ENCODE peak calls at places on chromosome 5, in nine cellular contexts. K, Z, J, F, O, P, S, D and Q are unnamed samples.

GRCh38 chr5:11595045-11595444 is 309.2 kb downstream of the CTNND2 start:
- DNase-seq in K (no peak), Z (no peak), J (peak), F (no peak), O (no peak), P (no peak), S (no peak), D (no peak), Q (no peak)

GRCh38 chr5:137289856-137290255 is 209.3 kb downstream of the SPOCK1 start:
- DNase-seq in K (no peak), Z (no peak), J (no peak), F (no peak), O (no peak), P (no peak), S (no peak), D (no peak), Q (no peak)

GRCh38 chr5:42614509-42614908 is 142.1 kb upstream of the CCDC152 start:
- DNase-seq in K (no peak), Z (no peak), J (no peak), F (no peak), O (no peak), P (no peak), S (peak), D (no peak), Q (no peak)

GRCh38 chr5:68898961-68899471 is 194.8 kb upstream of the SLC30A5 start:
- DNase-seq in K (no peak), Z (no peak), J (peak), F (no peak), O (peak), P (no peak), S (peak), D (peak), Q (no peak)

GRCh38 chr5:6576861-6577501 is 55.9 kb downstream of the NSUN2 start:
- DNase-seq in K (no peak), Z (no peak), J (no peak), F (peak), O (peak), P (no peak), S (peak), D (peak), Q (peak)

GRCh38 chr5:61329729-61330128 is 2.3 kb upstream of the ZSWIM6 start:
- DNase-seq in K (no peak), Z (no peak), J (no peak), F (no peak), O (no peak), P (no peak), S (peak), D (no peak), Q (no peak)

GRCh38 chr5:124034963-124035362 is 523.0 kb downstream of the CSNK1G3 start:
- DNase-seq in K (no peak), Z (no peak), J (no peak), F (no peak), O (no peak), P (no peak), S (no peak), D (no peak), Q (no peak)

GRCh38 chr5:141840826-141841360 is 37.3 kb downstream of the PCDH1 start:
- DNase-seq in K (no peak), Z (no peak), J (no peak), F (no peak), O (no peak), P (no peak), S (no peak), D (no peak), Q (no peak)

GRCh38 chr5:153749941-153750340 is 259.5 kb downstream of the GRIA1 start:
- DNase-seq in K (no peak), Z (no peak), J (no peak), F (no peak), O (peak), P (no peak), S (no peak), D (no peak), Q (no peak)

GRCh38 chr5:146409081-146409671 is 38.0 kb upstream of the TCERG1 start:
- DNase-seq in K (no peak), Z (no peak), J (no peak), F (no peak), O (peak), P (no peak), S (peak), D (no peak), Q (no peak)

GRCh38 chr5:125232779-125233230 is 486.4 kb upstream of the ZNF608 start:
- DNase-seq in K (no peak), Z (no peak), J (no peak), F (no peak), O (peak), P (no peak), S (peak), D (no peak), Q (no peak)

GRCh38 chr5:97529354-97529753 is 346.3 kb upstream of the RIOK2 start:
- DNase-seq in K (no peak), Z (no peak), J (no peak), F (no peak), O (no peak), P (no peak), S (no peak), D (no peak), Q (no peak)

GRCh38 chr5:123089971-123090640 is 1.1 kb downstream of the PRDM6 start:
- DNase-seq in K (peak), Z (no peak), J (no peak), F (no peak), O (peak), P (no peak), S (peak), D (peak), Q (no peak)

GRCh38 chr5:158534203-158534602 is 565.5 kb downstream of the EBF1 start:
- DNase-seq in K (no peak), Z (no peak), J (no peak), F (no peak), O (no peak), P (no peak), S (no peak), D (no peak), Q (no peak)

GRCh38 chr5:39108987-39109386 is 34.8 kb upstream of the RICTOR start:
- DNase-seq in K (no peak), Z (no peak), J (no peak), F (no peak), O (no peak), P (no peak), S (no peak), D (no peak), Q (no peak)